ENCODE peak calls at places on chromosomes 11 and 22, in seven cellular contexts. E, Q, N, G, F, X and K are unnamed samples. For H3K4me1, the result is how much of the 10 kb centered on the place peaks cover.

GRCh38 chr11:121359587-121359986 is 67.0 kb downstream of the SC5D start:
- DNase-seq in G (no peak), F (no peak), N (no peak), Q (no peak), X (no peak), E (no peak), K (no peak)

GRCh38 chr11:1150095-1150494 is 7.7 kb upstream of the MUC5AC start:
- DNase-seq in N (no peak), Q (no peak), G (no peak), E (no peak), X (no peak), F (no peak), K (no peak)

GRCh38 chr11:45857834-45858492 is 10.7 kb downstream of the CRY2 start:
- DNase-seq in E (no peak), X (no peak), F (no peak), Q (no peak), G (no peak), N (peak), K (peak)

GRCh38 chr22:49242480-49242879 is 585.2 kb downstream of the BRD1 start:
- DNase-seq in G (no peak), X (no peak), E (no peak), N (no peak), F (no peak), Q (no peak), K (no peak)

GRCh38 chr22:17780116-17780740 is 6.0 kb upstream of the BID start:
- DNase-seq in X (no peak), Q (no peak), G (no peak), E (no peak), F (no peak), N (no peak), K (no peak)

GRCh38 chr11:12787847-12788246 is 113.6 kb downstream of the TEAD1 start:
- DNase-seq in G (no peak), Q (no peak), F (no peak), X (no peak), E (no peak), N (no peak), K (no peak)

GRCh38 chr22:17910561-17911311 is 113.6 kb downstream of the MICAL3 start:
- DNase-seq in X (no peak), F (peak), Q (peak), N (peak), E (peak), G (no peak), K (peak)

GRCh38 chr11:10651579-10652361 is 41.8 kb downstream of the IRAG1 start:
- DNase-seq in N (peak), F (peak), Q (no peak), G (no peak), E (no peak), X (no peak), K (no peak)

GRCh38 chr11:11772865-11773515 is 68.8 kb upstream of the USP47 start:
- DNase-seq in G (no peak), N (no peak), E (no peak), F (no peak), Q (no peak), X (no peak), K (no peak)

GRCh38 chr11:86068138-86068861 is 584 bp downstream of the PICALM start:
- DNase-seq in X (peak), N (peak), E (peak), G (peak), Q (peak), F (peak), K (peak)

GRCh38 chr11:120528749-120529148 is 17.2 kb downstream of the GRIK4 start:
- DNase-seq in E (no peak), N (no peak), G (no peak), X (no peak), F (no peak), Q (no peak), K (no peak)

GRCh38 chr11:131683131-131683530 is 312.7 kb downstream of the NTM start:
- DNase-seq in G (no peak), Q (no peak), F (no peak), X (no peak), E (no peak), N (no peak), K (no peak)

GRCh38 chr11:78841451-78842060 is 266.9 kb upstream of the NARS2 start:
- DNase-seq in F (no peak), N (no peak), X (no peak), Q (no peak), G (no peak), E (no peak), K (no peak)

GRCh38 chr22:43541462-43542407 is 129.9 kb downstream of the MPPED1 start:
- DNase-seq in G (no peak), F (no peak), N (no peak), X (no peak), E (no peak), Q (no peak), K (no peak)

GRCh38 chr22:35995772-35996171 is 32.9 kb downstream of the RBFOX2 start:
- DNase-seq in Q (peak), N (peak), E (no peak), X (no peak), G (no peak), F (peak), K (peak)

GRCh38 chr11:108486331-108486730 is 11.9 kb downstream of the POGLUT3 start:
- DNase-seq in E (no peak), N (no peak), G (no peak), X (no peak), Q (no peak), F (no peak), K (no peak)

GRCh38 chr11:21988477-21988876 is 204.4 kb upstream of the ANO5 start:
- DNase-seq in F (no peak), Q (no peak), G (no peak), E (no peak), N (no peak), X (no peak), K (no peak)

GRCh38 chr11:69541001-69541285 is 59.5 kb downstream of the LINC01488 start:
- DNase-seq in F (no peak), X (no peak), Q (no peak), N (no peak), G (peak), E (no peak), K (no peak)

GRCh38 chr22:44520695-44521094 is 22.7 kb upstream of the RTL6 start:
- DNase-seq in F (no peak), E (no peak), Q (no peak), G (no peak), N (no peak), X (no peak), K (no peak)

GRCh38 chr11:68652683-68653156 is 31.6 kb upstream of the GAL start:
- DNase-seq in E (no peak), F (no peak), Q (no peak), G (peak), N (no peak), X (peak), K (no peak)

DNA sequence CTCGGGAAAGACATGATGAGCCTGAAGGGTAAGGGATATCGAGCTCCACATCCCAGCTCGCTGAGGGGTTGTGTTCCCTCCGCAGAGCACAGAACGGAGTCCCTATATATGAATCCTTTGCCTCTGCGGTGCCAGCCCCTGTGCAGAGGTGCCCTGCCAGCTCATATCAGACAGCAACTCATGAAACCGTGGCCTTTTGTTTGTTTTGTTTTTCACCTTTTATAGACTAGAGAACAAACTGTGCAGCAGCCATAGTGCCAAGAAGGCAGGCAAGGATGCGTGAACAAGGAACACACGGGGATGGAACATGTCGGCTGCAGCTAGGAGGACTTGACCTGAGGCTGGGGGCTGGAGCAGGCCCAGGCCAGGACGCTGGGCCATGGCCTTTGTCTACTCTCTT is 109.8 kb downstream of the PKNOX2 start:
- DNase-seq in Q (no peak), X (no peak), N (no peak), G (no peak), F (no peak), E (no peak), K (no peak)
- H3K4me1 ChIP-seq in Q (under half), X (under half), N (under half), G (under half), F (half or more), E (under half), K (under half)

DNA sequence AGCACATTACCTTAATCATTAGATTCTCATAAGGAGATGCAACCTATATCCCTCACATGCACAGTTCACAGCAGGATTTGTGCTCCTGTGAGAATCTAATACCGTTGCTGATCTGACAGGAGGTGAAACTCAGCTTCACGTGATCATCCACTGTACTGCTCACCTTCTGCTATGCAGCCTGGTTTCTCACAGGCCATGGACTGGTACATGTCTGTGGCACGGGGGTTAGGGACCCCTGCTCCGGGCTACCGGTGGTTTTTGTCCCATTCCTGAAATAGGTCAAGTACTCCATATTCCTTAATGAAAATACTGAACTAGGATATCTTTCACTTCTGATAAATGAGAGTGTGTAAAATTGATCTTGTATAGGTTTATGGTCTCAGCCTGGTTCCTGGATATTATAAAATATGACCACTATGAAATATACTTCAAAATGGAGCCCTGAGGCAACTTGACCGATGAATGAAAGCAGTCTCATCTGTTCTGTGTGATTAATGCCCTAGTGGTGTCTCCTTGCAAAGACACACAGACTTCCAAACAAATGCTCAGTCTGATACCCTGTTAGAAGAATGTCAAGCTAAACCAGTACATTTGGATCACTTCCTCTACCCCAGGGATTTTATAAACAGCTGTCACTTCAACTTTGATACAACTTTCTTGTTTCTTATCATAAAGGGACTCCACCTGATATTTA is 492.9 kb upstream of the ANO3 start:
- DNase-seq in X (no peak), E (no peak), Q (no peak), G (no peak), F (no peak), N (no peak), K (no peak)
- TF ChIP-seq CTCF in X (peak), E (no peak), Q (no peak), G (no peak), F (no peak), N (no peak), K (no peak)

GRCh38 chr22:46738961-46739870 is 1.2 kb upstream of the CERK start:
- DNase-seq in X (peak), F (no peak), G (peak), Q (peak), E (peak), N (no peak), K (peak)

GRCh38 chr22:46736705-46737104 is 1.3 kb downstream of the CERK start:
- DNase-seq in Q (peak), X (no peak), F (no peak), G (no peak), N (no peak), E (no peak), K (no peak)

GRCh38 chr22:46737105-46737975 is 712 bp downstream of the CERK start:
- DNase-seq in F (no peak), N (peak), G (no peak), Q (peak), X (peak), E (peak), K (peak)

GRCh38 chr22:46738642-46738960 is 549 bp upstream of the CERK start:
- DNase-seq in Q (no peak), N (no peak), F (no peak), X (no peak), G (no peak), E (no peak), K (no peak)

GRCh38 chr22:46737976-46738641 is at the start of gene CERK:
- DNase-seq in F (no peak), G (peak), E (peak), X (peak), Q (peak), N (peak), K (peak)
- H3K4me1 ChIP-seq in F (half or more), G (under half), E (under half), X (under half), Q (half or more), N (under half), K (half or more)

GRCh38 chr11:132910016-132910760 is 622.1 kb downstream of the OPCML start:
- DNase-seq in N (no peak), X (no peak), F (no peak), Q (no peak), E (no peak), G (no peak), K (no peak)

GRCh38 chr11:132913295-132913694 is 619.0 kb downstream of the OPCML start:
- DNase-seq in G (no peak), F (no peak), Q (no peak), N (no peak), X (no peak), E (no peak), K (no peak)

GRCh38 chr11:132911186-132911585 is 621.1 kb downstream of the OPCML start:
- DNase-seq in N (no peak), X (no peak), G (no peak), Q (no peak), F (no peak), E (no peak), K (no peak)

GRCh38 chr11:132913886-132914285 is 618.4 kb downstream of the OPCML start:
- DNase-seq in G (no peak), E (no peak), F (no peak), Q (no peak), X (no peak), N (no peak), K (no peak)

DNA sequence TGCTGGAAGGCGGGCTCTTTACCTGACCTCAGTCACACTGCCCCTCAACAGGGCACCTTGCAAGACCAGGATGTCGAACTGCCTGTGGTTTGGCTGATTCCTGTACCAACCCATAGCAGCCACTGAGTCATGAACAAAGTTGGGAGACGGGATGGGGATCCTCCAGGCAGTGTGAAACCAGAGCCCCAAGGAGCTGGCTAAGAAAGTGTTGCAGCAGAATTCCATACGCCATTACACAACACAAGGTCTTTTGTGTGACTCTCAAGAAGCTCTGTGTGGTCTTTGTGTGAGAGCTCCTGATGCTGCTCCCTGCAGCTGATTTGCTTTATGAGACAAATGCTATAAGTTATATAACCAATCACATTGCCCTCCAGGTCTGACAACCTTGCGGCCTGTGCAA is 617.7 kb downstream of the OPCML start:
- DNase-seq in N (no peak), G (no peak), X (no peak), E (no peak), F (no peak), Q (no peak), K (no peak)
- TF ChIP-seq CTCF in N (no peak), G (no peak), X (no peak), E (no peak), F (no peak), Q (no peak), K (no peak)

GRCh38 chr22:24428751-24429410 is 1.5 kb downstream of the ADORA2A start:
- DNase-seq in X (peak), E (no peak), N (no peak), G (no peak), Q (no peak), F (no peak), K (no peak)
- H3K4me1 ChIP-seq in X (half or more), E (under half), N (under half), G (under half), Q (under half), F (under half), K (under half)

GRCh38 chr22:40436460-40437431 is 66.4 kb downstream of the SGSM3 start:
- DNase-seq in X (peak), E (peak), F (no peak), N (no peak), Q (peak), G (no peak), K (peak)
- TF ChIP-seq CTCF in X (peak), E (peak), F (peak), N (peak), Q (peak), G (peak), K (peak)

DNA sequence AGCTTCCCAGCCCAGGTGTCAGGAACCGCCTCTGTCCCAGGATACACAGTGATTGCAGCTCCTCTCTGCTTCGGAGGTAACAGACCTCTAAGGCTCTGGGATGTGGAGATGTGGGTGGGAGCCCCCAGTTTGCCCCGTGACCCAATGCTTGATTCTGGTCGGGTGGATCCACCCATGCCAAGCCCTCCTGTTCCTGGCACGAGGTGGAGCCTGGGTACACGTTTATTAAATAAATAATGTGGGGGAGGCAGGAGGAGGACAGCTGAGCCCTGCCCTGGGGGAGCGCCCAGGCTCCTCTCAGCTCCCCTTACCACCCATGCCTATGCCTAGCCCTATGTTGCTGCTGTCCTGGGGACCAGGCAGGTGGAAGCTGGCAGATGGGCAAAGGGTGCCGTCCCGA is 16.0 kb downstream of the ARHGEF17 start:
- DNase-seq in F (no peak), X (no peak), G (no peak), E (no peak), Q (no peak), N (no peak), K (no peak)
- H3K4me1 ChIP-seq in F (half or more), X (under half), G (under half), E (under half), Q (half or more), N (half or more), K (under half)